ENCODE peak calls at places on chromosomes 12 and 14, in eight cellular contexts. One of them, this sample, is unnamed.

GRCh38 chr12:88998421-88998820 is 353.9 kb downstream of the DUSP6 start:
- DNase-seq in A673: no peak
- DNase-seq in fibroblast of mammary gland: peak; percentile 53
- DNase-seq in fibroblast of the aortic adventitia: peak; percentile 65
- DNase-seq in dorsolateral prefrontal cortex: no peak
- DNase-seq in SK-N-SH: no peak
- DNase-seq in tibial artery: no peak
- DNase-seq in prostate gland: no peak
- DNase-seq in this sample: no peak

GRCh38 chr12:21989819-21990412 is 48.7 kb upstream of the ABCC9 start:
- DNase-seq in A673: peak; percentile 23
- DNase-seq in fibroblast of mammary gland: peak; percentile 62
- DNase-seq in fibroblast of the aortic adventitia: peak; percentile 82
- DNase-seq in dorsolateral prefrontal cortex: no peak
- DNase-seq in SK-N-SH: peak; percentile 33
- DNase-seq in tibial artery: no peak
- DNase-seq in prostate gland: no peak
- DNase-seq in this sample: no peak

GRCh38 chr12:11839093-11839641 is 189.7 kb downstream of the ETV6 start:
- DNase-seq in A673: no peak
- DNase-seq in fibroblast of mammary gland: peak; percentile 84
- DNase-seq in fibroblast of the aortic adventitia: peak; percentile 73
- DNase-seq in dorsolateral prefrontal cortex: no peak
- DNase-seq in SK-N-SH: no peak
- DNase-seq in tibial artery: no peak
- DNase-seq in prostate gland: no peak
- DNase-seq in this sample: peak; percentile 82

GRCh38 chr12:91186189-91186588 is 3.6 kb upstream of the DCN start:
- DNase-seq in A673: no peak
- DNase-seq in fibroblast of mammary gland: no peak
- DNase-seq in fibroblast of the aortic adventitia: no peak
- DNase-seq in dorsolateral prefrontal cortex: no peak
- DNase-seq in SK-N-SH: no peak
- DNase-seq in tibial artery: no peak
- DNase-seq in prostate gland: no peak
- DNase-seq in this sample: no peak

GRCh38 chr12:55932546-55932919 is 1.6 kb downstream of the DGKA start:
- DNase-seq in A673: no peak
- DNase-seq in fibroblast of mammary gland: peak; percentile 43
- DNase-seq in fibroblast of the aortic adventitia: peak; percentile 40
- DNase-seq in dorsolateral prefrontal cortex: no peak
- DNase-seq in SK-N-SH: peak; percentile 44
- DNase-seq in tibial artery: no peak
- DNase-seq in prostate gland: no peak
- DNase-seq in this sample: no peak

GRCh38 chr12:26918321-26919215 is 19.2 kb downstream of the INTS13 start:
- DNase-seq in A673: peak; percentile 4
- DNase-seq in fibroblast of mammary gland: no peak
- DNase-seq in fibroblast of the aortic adventitia: peak; percentile 34
- DNase-seq in dorsolateral prefrontal cortex: no peak
- DNase-seq in SK-N-SH: no peak
- DNase-seq in tibial artery: no peak
- DNase-seq in prostate gland: no peak
- DNase-seq in this sample: no peak

GRCh38 chr12:122026706-122027328 is 5.1 kb downstream of the BCL7A start:
- DNase-seq in A673: no peak
- DNase-seq in fibroblast of mammary gland: no peak
- DNase-seq in fibroblast of the aortic adventitia: no peak
- DNase-seq in dorsolateral prefrontal cortex: no peak
- DNase-seq in SK-N-SH: no peak
- DNase-seq in tibial artery: no peak
- DNase-seq in prostate gland: no peak
- DNase-seq in this sample: no peak

GRCh38 chr14:54696998-54697397 is 130.1 kb downstream of the SAMD4A start:
- DNase-seq in A673: no peak
- DNase-seq in fibroblast of mammary gland: no peak
- DNase-seq in fibroblast of the aortic adventitia: no peak
- DNase-seq in dorsolateral prefrontal cortex: no peak
- DNase-seq in SK-N-SH: no peak
- DNase-seq in tibial artery: no peak
- DNase-seq in prostate gland: no peak
- DNase-seq in this sample: no peak

GRCh38 chr14:104143071-104143470 is 4.7 kb downstream of the KIF26A start:
- DNase-seq in A673: no peak
- DNase-seq in fibroblast of mammary gland: no peak
- DNase-seq in fibroblast of the aortic adventitia: no peak
- DNase-seq in dorsolateral prefrontal cortex: peak; percentile 2
- DNase-seq in SK-N-SH: peak; percentile 14
- DNase-seq in tibial artery: peak; percentile 50
- DNase-seq in prostate gland: peak; percentile 27
- DNase-seq in this sample: no peak

GRCh38 chr12:89567691-89568239 is 41.9 kb upstream of the POC1B start:
- DNase-seq in A673: no peak
- DNase-seq in fibroblast of mammary gland: no peak
- DNase-seq in fibroblast of the aortic adventitia: no peak
- DNase-seq in dorsolateral prefrontal cortex: no peak
- DNase-seq in SK-N-SH: no peak
- DNase-seq in tibial artery: no peak
- DNase-seq in prostate gland: no peak
- DNase-seq in this sample: no peak

GRCh38 chr12:108559748-108560147 is 1.2 kb downstream of the SART3 start:
- DNase-seq in A673: no peak
- DNase-seq in fibroblast of mammary gland: no peak
- DNase-seq in fibroblast of the aortic adventitia: no peak
- DNase-seq in dorsolateral prefrontal cortex: no peak
- DNase-seq in SK-N-SH: no peak
- DNase-seq in tibial artery: no peak
- DNase-seq in prostate gland: no peak
- DNase-seq in this sample: no peak

GRCh38 chr12:108561852-108562347 is 496 bp upstream of the ISCU start:
- DNase-seq in A673: no peak
- DNase-seq in fibroblast of mammary gland: no peak
- DNase-seq in fibroblast of the aortic adventitia: no peak
- DNase-seq in dorsolateral prefrontal cortex: no peak
- DNase-seq in SK-N-SH: no peak
- DNase-seq in tibial artery: no peak
- DNase-seq in prostate gland: no peak
- DNase-seq in this sample: no peak

GRCh38 chr12:108560752-108561719 is at the start of gene SART3:
- DNase-seq in A673: peak; percentile 93
- DNase-seq in fibroblast of mammary gland: peak; percentile 89
- DNase-seq in fibroblast of the aortic adventitia: peak; percentile 92
- DNase-seq in dorsolateral prefrontal cortex: peak; percentile 75
- DNase-seq in SK-N-SH: peak; percentile 82
- DNase-seq in tibial artery: peak; percentile 85
- DNase-seq in prostate gland: peak; percentile 75
- DNase-seq in this sample: peak; percentile 84

GRCh38 chr12:108562348-108563134 is at the start of gene ISCU:
- DNase-seq in A673: peak; percentile 98
- DNase-seq in fibroblast of mammary gland: peak; percentile 96
- DNase-seq in fibroblast of the aortic adventitia: peak; percentile 96
- DNase-seq in dorsolateral prefrontal cortex: peak; percentile 96
- DNase-seq in SK-N-SH: peak; percentile 97
- DNase-seq in tibial artery: peak; percentile 99
- DNase-seq in prostate gland: peak; percentile 95
- DNase-seq in this sample: no peak

DNA sequence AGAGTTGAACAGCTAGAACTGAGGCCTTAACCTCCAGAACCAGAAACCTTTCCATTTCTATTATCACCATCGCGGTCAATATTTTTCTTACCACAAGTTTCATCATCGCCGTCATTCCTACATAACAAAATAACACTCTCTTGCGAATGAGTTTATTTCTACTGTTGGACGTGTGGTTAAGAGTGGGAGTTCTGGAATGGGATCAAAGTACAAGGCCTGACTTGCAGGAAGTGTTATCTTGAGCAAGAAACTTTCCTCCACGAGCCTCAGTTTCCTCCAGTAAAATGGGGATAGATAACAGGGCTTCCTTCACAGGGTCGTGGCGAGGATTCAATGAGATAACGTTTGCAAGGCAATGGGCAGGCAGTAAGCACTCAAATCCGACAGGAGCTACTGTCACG is 652 bp downstream of the SART3 start:
- DNase-seq in A673: no peak
- DNase-seq in fibroblast of mammary gland: peak; percentile 66
- DNase-seq in fibroblast of the aortic adventitia: peak; percentile 76
- DNase-seq in dorsolateral prefrontal cortex: no peak
- DNase-seq in SK-N-SH: no peak
- DNase-seq in tibial artery: no peak
- DNase-seq in prostate gland: no peak
- DNase-seq in this sample: no peak
- H3K4me3 ChIP-seq in A673: peak overlapping the region; percentile 79
- H3K4me3 ChIP-seq in fibroblast of mammary gland: peak overlapping the region; percentile 85
- H3K4me3 ChIP-seq in fibroblast of the aortic adventitia: peak overlapping the region; percentile 99
- H3K4me3 ChIP-seq in dorsolateral prefrontal cortex: peak overlapping the region; percentile 98
- H3K4me3 ChIP-seq in SK-N-SH: peak overlapping the region; percentile 97
- H3K4me3 ChIP-seq in tibial artery: peak overlapping the region; percentile 93
- H3K4me3 ChIP-seq in prostate gland: peak overlapping the region; percentile 97
- H3K4me3 ChIP-seq in this sample: peak overlapping the region; percentile 92

GRCh38 chr14:100709252-100709955 is 17.3 kb upstream of the DLK1 start:
- DNase-seq in A673: no peak
- DNase-seq in fibroblast of mammary gland: peak; percentile 30
- DNase-seq in fibroblast of the aortic adventitia: peak; percentile 31
- DNase-seq in dorsolateral prefrontal cortex: peak; percentile 21
- DNase-seq in SK-N-SH: no peak
- DNase-seq in tibial artery: no peak
- DNase-seq in prostate gland: no peak
- DNase-seq in this sample: no peak
- TF ChIP-seq CTCF in A673: peak; percentile 22
- TF ChIP-seq CTCF in fibroblast of mammary gland: peak; percentile 32
- TF ChIP-seq CTCF in fibroblast of the aortic adventitia: peak; percentile 48
- TF ChIP-seq CTCF in dorsolateral prefrontal cortex: peak; percentile 72
- TF ChIP-seq CTCF in SK-N-SH: no peak
- TF ChIP-seq CTCF in tibial artery: peak; percentile 63
- TF ChIP-seq CTCF in prostate gland: peak; percentile 27
- TF ChIP-seq CTCF in this sample: peak; percentile 75

GRCh38 chr12:49091836-49092085 is 2.8 kb downstream of the DHH start:
- DNase-seq in A673: no peak
- DNase-seq in fibroblast of mammary gland: no peak
- DNase-seq in fibroblast of the aortic adventitia: no peak
- DNase-seq in dorsolateral prefrontal cortex: no peak
- DNase-seq in SK-N-SH: no peak
- DNase-seq in tibial artery: no peak
- DNase-seq in prostate gland: no peak
- DNase-seq in this sample: no peak
- H3K4me3 ChIP-seq in A673: no peak overlapping the region
- H3K4me3 ChIP-seq in fibroblast of mammary gland: peak overlapping the region; percentile 28
- H3K4me3 ChIP-seq in fibroblast of the aortic adventitia: peak overlapping the region; percentile 42
- H3K4me3 ChIP-seq in dorsolateral prefrontal cortex: peak overlapping the region; percentile 62
- H3K4me3 ChIP-seq in SK-N-SH: peak overlapping the region; percentile 48
- H3K4me3 ChIP-seq in tibial artery: no peak overlapping the region
- H3K4me3 ChIP-seq in prostate gland: no peak overlapping the region
- H3K4me3 ChIP-seq in this sample: peak overlapping the region; percentile 50

DNA sequence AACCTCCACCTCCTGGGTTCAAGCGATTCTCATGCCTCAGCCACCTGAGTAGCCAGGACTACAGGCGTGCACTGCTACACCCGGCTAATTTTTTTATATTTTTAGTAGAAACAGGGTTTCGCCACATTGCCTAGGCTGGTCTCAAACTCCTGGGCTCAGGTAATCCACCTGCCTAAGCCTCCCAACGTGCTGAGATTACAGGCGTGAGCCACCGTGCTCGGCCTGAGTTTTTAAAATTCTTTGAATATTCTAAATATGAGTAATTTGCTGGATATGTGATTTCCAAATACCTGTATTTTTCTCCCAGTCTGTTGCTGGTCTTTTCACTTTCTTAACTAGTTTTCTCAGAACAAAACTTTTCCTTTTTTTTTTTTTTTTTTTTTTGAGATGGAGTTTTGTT is 27.4 kb downstream of the GIT2 start:
- DNase-seq in A673: no peak
- DNase-seq in fibroblast of mammary gland: no peak
- DNase-seq in fibroblast of the aortic adventitia: no peak
- DNase-seq in dorsolateral prefrontal cortex: no peak
- DNase-seq in SK-N-SH: no peak
- DNase-seq in tibial artery: no peak
- DNase-seq in prostate gland: no peak
- DNase-seq in this sample: no peak
- TF ChIP-seq CTCF in A673: no peak
- TF ChIP-seq CTCF in fibroblast of mammary gland: no peak
- TF ChIP-seq CTCF in fibroblast of the aortic adventitia: no peak
- TF ChIP-seq CTCF in dorsolateral prefrontal cortex: no peak
- TF ChIP-seq CTCF in SK-N-SH: no peak
- TF ChIP-seq CTCF in tibial artery: no peak
- TF ChIP-seq CTCF in prostate gland: no peak
- TF ChIP-seq CTCF in this sample: no peak